ENCODE peak calls at places on chromosomes 16 and 17, in six cellular contexts. L is DND-41, K is right lobe of liver, C is endodermal cell, Q is lung, Z is keratinocyte. P is an unnamed sample. For H3K27me3, the result is how much of the 10 kb centered on the place peaks cover.

GRCh38 chr16:87203060-87203656 is 114.0 kb downstream of the C16orf95 start:
- DNase-seq in L (peak), K (no peak), C (peak), Q (peak), Z (no peak), P (peak)

GRCh38 chr17:38741853-38742421 is 6.2 kb downstream of the PCGF2 start:
- DNase-seq in L (no peak), K (peak), C (no peak), Q (no peak), Z (no peak), P (no peak)

GRCh38 chr16:1786242-1787055 is 3.7 kb downstream of the NUBP2 start:
- DNase-seq in L (no peak), K (peak), C (peak), Q (no peak), Z (no peak), P (no peak)

GRCh38 chr16:48537275-48537674 is 72.7 kb downstream of the N4BP1 start:
- DNase-seq in L (no peak), K (no peak), C (no peak), Q (no peak), Z (no peak), P (no peak)

GRCh38 chr17:19024101-19025078 is 19.8 kb upstream of the FAM83G start:
- DNase-seq in L (no peak), K (no peak), C (no peak), Q (no peak), Z (peak), P (no peak)

GRCh38 chr17:850828-851759 is 68.9 kb downstream of the MRM3 start:
- DNase-seq in L (no peak), K (no peak), C (no peak), Q (no peak), Z (no peak), P (no peak)

GRCh38 chr16:15855704-15856003 is 1.2 kb downstream of the MYH11 start:
- DNase-seq in L (no peak), K (no peak), C (no peak), Q (no peak), Z (no peak), P (no peak)

GRCh38 chr17:69605571-69605970 is 191.1 kb downstream of the MAP2K6 start:
- DNase-seq in L (no peak), K (no peak), C (no peak), Q (no peak), Z (no peak), P (no peak)

GRCh38 chr17:4849011-4849536 is 15.9 kb downstream of the MINK1 start:
- DNase-seq in L (no peak), K (no peak), C (peak), Q (no peak), Z (no peak), P (no peak)

GRCh38 chr17:42608692-42609181 is 437 bp downstream of the RETREG3 start:
- DNase-seq in L (peak), K (peak), C (no peak), Q (peak), Z (no peak), P (no peak)

GRCh38 chr17:58520843-58521430 is 6.5 kb upstream of the MTMR4 start:
- DNase-seq in L (no peak), K (no peak), C (peak), Q (no peak), Z (no peak), P (peak)

GRCh38 chr17:8673621-8674020 is 43.1 kb upstream of the MYH10 start:
- DNase-seq in L (no peak), K (no peak), C (no peak), Q (no peak), Z (no peak), P (no peak)

GRCh38 chr16:75256871-75257343 is 5.5 kb upstream of the BCAR1 start:
- DNase-seq in L (no peak), K (no peak), C (peak), Q (no peak), Z (no peak), P (no peak)

GRCh38 chr16:75909746-75910145 is 183.5 kb upstream of the CPHXL start:
- DNase-seq in L (no peak), K (no peak), C (no peak), Q (no peak), Z (no peak), P (no peak)

GRCh38 chr17:32671891-32672290 is 185.1 kb downstream of the CDK5R1 start:
- DNase-seq in L (no peak), K (peak), C (no peak), Q (no peak), Z (no peak), P (peak)

GRCh38 chr17:50986989-50987660 is 121.0 kb upstream of the TOB1 start:
- DNase-seq in L (no peak), K (no peak), C (no peak), Q (no peak), Z (no peak), P (no peak)

GRCh38 chr17:42421479-42422332 is 1.4 kb downstream of the CAVIN1 start:
- DNase-seq in L (no peak), K (peak), C (peak), Q (peak), Z (no peak), P (peak)

GRCh38 chr16:48430890-48431289 is 45.7 kb upstream of the SIAH1 start:
- DNase-seq in L (no peak), K (no peak), C (no peak), Q (no peak), Z (no peak), P (no peak)

GRCh38 chr17:61401280-61402072 is 1.8 kb downstream of the TBX2 start:
- DNase-seq in L (no peak), K (no peak), C (peak), Q (no peak), Z (no peak), P (peak)

GRCh38 chr17:41417576-41418015 is 6.8 kb downstream of the KRT37 start:
- DNase-seq in L (no peak), K (no peak), C (peak), Q (no peak), Z (no peak), P (no peak)

GRCh38 chr17:67150826-67151225 is 94.2 kb downstream of the HELZ start:
- DNase-seq in L (no peak), K (no peak), C (no peak), Q (no peak), Z (no peak), P (no peak)

GRCh38 chr17:59332890-59333377 is 1.5 kb downstream of the YPEL2 start:
- DNase-seq in L (no peak), K (peak), C (no peak), Q (peak), Z (no peak), P (no peak)

GRCh38 chr16:15857779-15858560 is 1.1 kb upstream of the MYH11 start:
- DNase-seq in L (no peak), K (no peak), C (peak), Q (no peak), Z (no peak), P (peak)

GRCh38 chr16:73154063-73154870 is 106.3 kb upstream of the ZFHX3 start:
- DNase-seq in L (no peak), K (peak), C (no peak), Q (no peak), Z (no peak), P (no peak)

GRCh38 chr17:20304961-20305360 is 162.4 kb downstream of the LGALS9B start:
- DNase-seq in L (no peak), K (no peak), C (no peak), Q (no peak), Z (no peak), P (no peak)

GRCh38 chr17:3505008-3505407 is 29.2 kb downstream of the ASPA start:
- DNase-seq in L (no peak), K (no peak), C (no peak), Q (no peak), Z (no peak), P (no peak)

GRCh38 chr17:67289174-67289876 is 44.3 kb upstream of the HELZ start:
- DNase-seq in L (no peak), K (peak), C (peak), Q (peak), Z (no peak), P (peak)

GRCh38 chr17:79776378-79777165 is 1.4 kb upstream of the CBX2 start:
- DNase-seq in L (no peak), K (no peak), C (no peak), Q (no peak), Z (no peak), P (no peak)
- H3K4me3 ChIP-seq in L (peak), K (no peak), C (peak), Q (no peak), Z (no peak), P (no peak)

DNA sequence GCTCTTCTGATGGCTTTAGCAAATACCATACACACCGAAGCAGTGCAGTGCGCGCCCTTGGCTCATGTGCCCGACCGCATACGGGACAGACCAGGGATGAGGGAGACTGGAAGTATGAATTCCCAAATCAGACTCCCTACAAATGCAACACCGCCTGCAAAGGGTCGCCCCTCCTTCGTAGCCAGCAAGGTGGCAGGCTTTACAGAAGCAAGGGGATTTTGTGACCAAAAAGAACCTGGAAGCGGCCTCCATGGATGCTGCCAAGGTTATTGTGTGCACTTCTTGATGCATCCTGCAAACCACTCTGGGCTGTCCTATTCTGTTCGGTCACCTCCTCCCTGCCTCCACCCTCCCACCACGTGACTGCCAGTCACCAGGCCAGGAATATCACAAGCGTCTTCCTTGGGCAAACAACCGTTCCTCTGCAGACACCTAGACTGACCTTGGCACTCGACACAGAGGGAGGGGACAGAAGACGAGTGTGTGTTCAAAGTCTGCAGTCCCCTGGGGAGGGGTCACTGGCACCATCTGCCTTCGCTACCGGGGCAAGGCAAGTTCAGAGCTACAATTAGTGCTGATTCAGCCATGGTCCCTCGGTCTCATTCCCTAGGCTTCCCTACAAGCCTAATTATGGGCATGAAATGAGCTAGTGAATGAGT is 460.3 kb downstream of the SLC39A11 start:
- DNase-seq in L (no peak), K (no peak), C (no peak), Q (no peak), Z (no peak), P (no peak)
- H3K27me3 ChIP-seq in L (under half), K (under half), C (under half), Q (under half), Z (under half), P (under half)

GRCh38 chr16:46466239-46466638 is 154.9 kb downstream of the SHCBP1 start:
- DNase-seq in L (no peak), K (no peak), C (no peak), Q (no peak), Z (no peak), P (no peak)
- H3K4me3 ChIP-seq in L (no peak), K (no peak), C (no peak), Q (no peak), Z (no peak), P (no peak)

GRCh38 chr16:66425651-66426050 is 1.4 kb upstream of the BEAN1 start:
- DNase-seq in L (no peak), K (no peak), C (peak), Q (no peak), Z (no peak), P (no peak)
- H3K27me3 ChIP-seq in L (under half), K (under half), C (half or more), Q (under half), Z (under half), P (under half)

GRCh38 chr17:82095777-82096708 is 2.0 kb downstream of the FASN start:
- DNase-seq in L (no peak), K (no peak), C (no peak), Q (no peak), Z (no peak), P (no peak)
- H3K4me3 ChIP-seq in L (peak), K (peak), C (peak), Q (peak), Z (peak), P (peak)

GRCh38 chr17:74937064-74938051 is 1.7 kb downstream of the OTOP3 start:
- DNase-seq in L (no peak), K (no peak), C (peak), Q (no peak), Z (no peak), P (no peak)
- H3K27me3 ChIP-seq in L (under half), K (under half), C (half or more), Q (under half), Z (under half), P (under half)